ENCODE peak calls at places on chromosomes 6 and 20, in seven cellular contexts. T is neuronal stem cell, E is IMR-90, Y is mesendoderm, M is H1, I is mesenchymal stem cell, K is H9. C is an unnamed sample.

GRCh38 chr6:78593898-78594666 is 273.3 kb upstream of the IRAK1BP1 start:
- DNase-seq in T (no peak), E (peak; percentile 25), Y (no peak), M (no peak), I (no peak), K (no peak), C (no peak)

GRCh38 chr6:35427851-35428321 is 24.3 kb upstream of the FANCE start:
- DNase-seq in T (no peak), E (peak; percentile 92), Y (no peak), M (no peak), I (peak; percentile 41), K (no peak), C (no peak)

GRCh38 chr20:36574278-36575065 is 1.1 kb downstream of the TGIF2 start:
- DNase-seq in T (peak; percentile 48), E (peak; percentile 38), Y (peak; percentile 70), M (no peak), I (peak; percentile 72), K (peak; percentile 55), C (peak; percentile 80)

GRCh38 chr20:64106981-64107735 is at the start of gene NPBWR2:
- DNase-seq in T (no peak), E (no peak), Y (peak; percentile 30), M (no peak), I (no peak), K (peak; percentile 43), C (no peak)

GRCh38 chr6:163402616-163403015 is 11.9 kb upstream of the QKI start:
- DNase-seq in T (no peak), E (no peak), Y (no peak), M (no peak), I (no peak), K (no peak), C (no peak)

GRCh38 chr6:347232-347631 is 44.3 kb upstream of the IRF4 start:
- DNase-seq in T (no peak), E (no peak), Y (no peak), M (no peak), I (no peak), K (no peak), C (no peak)

GRCh38 chr20:6362245-6362644 is 239.4 kb upstream of the FERMT1 start:
- DNase-seq in T (no peak), E (no peak), Y (no peak), M (no peak), I (no peak), K (no peak), C (peak; percentile 4)

GRCh38 chr6:106692112-106692822 is 62.9 kb downstream of the QRSL1 start:
- DNase-seq in T (peak; percentile 20), E (peak; percentile 15), Y (peak; percentile 64), M (peak; percentile 50), I (peak; percentile 1), K (peak; percentile 81), C (no peak)

DNA sequence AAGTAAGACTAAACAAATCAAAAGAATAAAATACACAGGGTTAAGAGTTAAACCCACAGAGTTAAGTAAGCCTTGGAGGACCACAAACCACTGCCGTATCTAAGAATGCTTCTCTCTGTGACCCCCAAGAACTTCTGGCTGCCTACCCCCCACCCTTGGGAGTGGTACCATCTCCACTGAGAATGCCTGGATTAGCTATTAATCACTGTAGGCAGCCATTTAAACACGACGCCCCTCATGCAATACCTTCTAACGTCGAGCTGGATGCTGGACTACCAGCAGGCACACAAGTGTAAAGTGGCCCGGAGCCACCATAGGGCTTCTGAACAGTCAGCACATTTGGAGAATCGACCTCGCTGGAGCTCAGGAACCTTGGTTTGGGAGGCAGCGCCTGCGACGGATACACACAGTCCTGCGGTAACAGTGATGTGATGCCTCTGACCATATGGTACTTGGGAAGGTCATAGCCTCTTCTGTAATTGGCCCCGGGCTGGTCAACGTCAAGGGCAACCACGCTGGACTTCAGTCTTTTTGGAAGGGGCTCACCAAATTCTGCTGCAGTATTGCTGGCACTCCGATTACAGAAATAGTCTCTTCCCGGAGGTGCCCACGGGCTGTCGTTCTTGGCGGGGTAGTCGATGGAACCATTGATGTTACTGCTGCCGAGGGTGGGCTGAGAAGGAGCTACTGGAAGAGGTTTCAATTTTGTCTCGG is 18.0 kb downstream of the ZNF217 start:
- DNase-seq in T (no peak), E (no peak), Y (no peak), M (no peak), I (no peak), K (no peak), C (no peak)
- H3K4ac ChIP-seq in T (no peak overlapping the region), E (no peak overlapping the region), Y (no peak overlapping the region), M (no peak overlapping the region), I (no peak overlapping the region), K (no peak overlapping the region), C (peak overlapping the region; percentile 98)

DNA sequence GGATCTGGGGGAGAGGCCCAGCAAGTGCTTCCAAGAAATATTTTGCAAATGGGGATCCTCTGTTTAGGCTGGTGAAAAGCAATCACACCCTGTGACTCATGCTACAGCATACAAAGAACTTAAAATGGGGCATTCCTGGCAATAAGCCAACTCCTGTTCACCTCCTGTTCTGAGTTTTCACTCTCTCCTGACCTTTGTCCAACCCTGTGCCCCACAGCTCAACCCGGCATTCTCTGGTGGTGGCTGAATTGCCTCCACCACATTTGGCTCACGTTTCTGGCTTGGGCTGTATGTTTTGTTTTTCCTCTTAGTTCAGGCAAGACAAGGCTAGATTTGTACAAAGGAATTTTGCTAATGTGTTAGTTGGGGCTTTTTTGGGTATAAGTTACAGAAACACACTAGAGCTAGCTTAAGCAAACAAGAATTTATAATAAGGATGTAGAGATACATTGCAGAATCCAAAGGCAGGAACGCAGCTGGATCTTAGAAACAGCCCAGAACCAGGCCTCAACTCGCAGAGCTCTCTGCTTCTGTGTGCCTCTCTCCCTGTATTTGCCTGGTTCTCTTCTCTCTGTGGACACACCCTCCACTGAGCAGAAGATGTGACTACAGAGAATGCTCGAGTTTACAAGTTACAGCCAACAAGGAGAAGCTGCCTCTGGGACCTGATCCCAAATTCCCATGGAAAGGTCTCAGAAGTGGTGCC is 9.4 kb downstream of the ABCC10 start:
- DNase-seq in T (no peak), E (peak; percentile 65), Y (peak; percentile 17), M (no peak), I (peak; percentile 41), K (no peak), C (no peak)
- H3K27ac ChIP-seq in T (no peak overlapping the region), E (peak overlapping the region; percentile 68), Y (no peak overlapping the region), M (no peak overlapping the region), I (peak overlapping the region; percentile 9), K (no peak overlapping the region), C (no peak overlapping the region)

GRCh38 chr6:34050691-34051090 is 95.2 kb downstream of the GRM4 start:
- DNase-seq in T (no peak), E (no peak), Y (no peak), M (no peak), I (no peak), K (no peak), C (no peak)
- H3K4ac ChIP-seq in T (no peak overlapping the region), E (no peak overlapping the region), Y (no peak overlapping the region), M (no peak overlapping the region), I (no peak overlapping the region), K (no peak overlapping the region), C (no peak overlapping the region)

GRCh38 chr6:152244998-152245630 is 392.0 kb downstream of the SYNE1 start:
- DNase-seq in T (no peak), E (no peak), Y (peak; percentile 30), M (no peak), I (peak; percentile 76), K (no peak), C (no peak)
- H3K27ac ChIP-seq in T (no peak overlapping the region), E (no peak overlapping the region), Y (no peak overlapping the region), M (no peak overlapping the region), I (no peak overlapping the region), K (no peak overlapping the region), C (no peak overlapping the region)

GRCh38 chr6:156996265-156996664 is 219.1 kb downstream of the ARID1B start:
- DNase-seq in T (no peak), E (no peak), Y (peak; percentile 59), M (no peak), I (no peak), K (no peak), C (no peak)
- H3K4ac ChIP-seq in T (no peak overlapping the region), E (no peak overlapping the region), Y (no peak overlapping the region), M (no peak overlapping the region), I (no peak overlapping the region), K (no peak overlapping the region), C (no peak overlapping the region)